ENCODE peak calls at places on chromosomes 16 and 17, in eight cellular contexts. One of them, this sample, is unnamed.

GRCh38 chr16:27286446-27286845 is 17.9 kb upstream of the NSMCE1 start:
- ATAC-seq in GM12878: no peak
- ATAC-seq in activated naive CD8-positive, alpha-beta T cell treated with anti-CD3 and anti-CD28 coated beads, Interleukin-2, amount 10 ng/mL, durations not matched to agents 7 days and 5 days: no peak
- ATAC-seq in activated T-cell treated with anti-CD3 and anti-CD28 coated beads, Interleukin-2, amount 50 U/mL, for 72 hours: no peak
- ATAC-seq in right cardiac atrium: peak; percentile 97
- ATAC-seq in heart right ventricle: peak; percentile 88
- ATAC-seq in activated B cell treated with CpG ODN at 0.5 μM for 24 hours: no peak
- ATAC-seq in central memory CD8-positive, alpha-beta T cell: no peak
- ATAC-seq in this sample: no peak

GRCh38 chr16:57318240-57318970 is 33.9 kb upstream of the PLLP start:
- ATAC-seq in activated T-cell treated with anti-CD3 and anti-CD28 coated beads, Interleukin-2, amount 50 U/mL, for 72 hours: no peak
- ATAC-seq in heart right ventricle: peak; percentile 59
- ATAC-seq in GM12878: no peak
- ATAC-seq in right cardiac atrium: no peak
- ATAC-seq in central memory CD8-positive, alpha-beta T cell: no peak
- ATAC-seq in activated B cell treated with CpG ODN at 0.5 μM for 24 hours: no peak
- ATAC-seq in activated naive CD8-positive, alpha-beta T cell treated with anti-CD3 and anti-CD28 coated beads, Interleukin-2, amount 10 ng/mL, durations not matched to agents 7 days and 5 days: no peak
- ATAC-seq in this sample: no peak

GRCh38 chr16:2278956-2279800 is 11.3 kb upstream of the RNPS1 start:
- ATAC-seq in right cardiac atrium: no peak
- ATAC-seq in activated T-cell treated with anti-CD3 and anti-CD28 coated beads, Interleukin-2, amount 50 U/mL, for 72 hours: no peak
- ATAC-seq in heart right ventricle: no peak
- ATAC-seq in central memory CD8-positive, alpha-beta T cell: no peak
- ATAC-seq in GM12878: no peak
- ATAC-seq in activated B cell treated with CpG ODN at 0.5 μM for 24 hours: no peak
- ATAC-seq in activated naive CD8-positive, alpha-beta T cell treated with anti-CD3 and anti-CD28 coated beads, Interleukin-2, amount 10 ng/mL, durations not matched to agents 7 days and 5 days: no peak
- ATAC-seq in this sample: no peak

GRCh38 chr16:75080205-75081029 is 36.2 kb downstream of the LDHD start:
- ATAC-seq in activated T-cell treated with anti-CD3 and anti-CD28 coated beads, Interleukin-2, amount 50 U/mL, for 72 hours: no peak
- ATAC-seq in heart right ventricle: no peak
- ATAC-seq in central memory CD8-positive, alpha-beta T cell: no peak
- ATAC-seq in activated naive CD8-positive, alpha-beta T cell treated with anti-CD3 and anti-CD28 coated beads, Interleukin-2, amount 10 ng/mL, durations not matched to agents 7 days and 5 days: no peak
- ATAC-seq in right cardiac atrium: no peak
- ATAC-seq in activated B cell treated with CpG ODN at 0.5 μM for 24 hours: no peak
- ATAC-seq in GM12878: no peak
- ATAC-seq in this sample: no peak

GRCh38 chr17:17818088-17818526 is 18.7 kb downstream of the SREBF1 start:
- ATAC-seq in activated T-cell treated with anti-CD3 and anti-CD28 coated beads, Interleukin-2, amount 50 U/mL, for 72 hours: no peak
- ATAC-seq in GM12878: peak; percentile 40
- ATAC-seq in right cardiac atrium: no peak
- ATAC-seq in central memory CD8-positive, alpha-beta T cell: no peak
- ATAC-seq in activated B cell treated with CpG ODN at 0.5 μM for 24 hours: peak; percentile 25
- ATAC-seq in activated naive CD8-positive, alpha-beta T cell treated with anti-CD3 and anti-CD28 coated beads, Interleukin-2, amount 10 ng/mL, durations not matched to agents 7 days and 5 days: no peak
- ATAC-seq in heart right ventricle: peak; percentile 14
- ATAC-seq in this sample: no peak

GRCh38 chr16:57260294-57260929 is 15.4 kb downstream of the ARL2BP start:
- ATAC-seq in activated T-cell treated with anti-CD3 and anti-CD28 coated beads, Interleukin-2, amount 50 U/mL, for 72 hours: peak; percentile 47
- ATAC-seq in central memory CD8-positive, alpha-beta T cell: peak; percentile 40
- ATAC-seq in activated naive CD8-positive, alpha-beta T cell treated with anti-CD3 and anti-CD28 coated beads, Interleukin-2, amount 10 ng/mL, durations not matched to agents 7 days and 5 days: peak; percentile 62
- ATAC-seq in heart right ventricle: peak; percentile 67
- ATAC-seq in right cardiac atrium: peak; percentile 76
- ATAC-seq in GM12878: peak; percentile 90
- ATAC-seq in activated B cell treated with CpG ODN at 0.5 μM for 24 hours: peak; percentile 52
- ATAC-seq in this sample: peak; percentile 60

GRCh38 chr17:56593073-56593740 is at the start of gene NOG:
- ATAC-seq in activated naive CD8-positive, alpha-beta T cell treated with anti-CD3 and anti-CD28 coated beads, Interleukin-2, amount 10 ng/mL, durations not matched to agents 7 days and 5 days: peak; percentile 28
- ATAC-seq in GM12878: peak; percentile 49
- ATAC-seq in heart right ventricle: peak; percentile 59
- ATAC-seq in activated B cell treated with CpG ODN at 0.5 μM for 24 hours: peak; percentile 29
- ATAC-seq in right cardiac atrium: peak; percentile 71
- ATAC-seq in central memory CD8-positive, alpha-beta T cell: peak; percentile 37
- ATAC-seq in activated T-cell treated with anti-CD3 and anti-CD28 coated beads, Interleukin-2, amount 50 U/mL, for 72 hours: peak; percentile 46
- ATAC-seq in this sample: peak; percentile 59

GRCh38 chr17:81222620-81222905 is 202 bp downstream of the CEP131 start:
- ATAC-seq in right cardiac atrium: peak; percentile 6
- ATAC-seq in activated B cell treated with CpG ODN at 0.5 μM for 24 hours: no peak
- ATAC-seq in activated naive CD8-positive, alpha-beta T cell treated with anti-CD3 and anti-CD28 coated beads, Interleukin-2, amount 10 ng/mL, durations not matched to agents 7 days and 5 days: no peak
- ATAC-seq in GM12878: no peak
- ATAC-seq in central memory CD8-positive, alpha-beta T cell: no peak
- ATAC-seq in activated T-cell treated with anti-CD3 and anti-CD28 coated beads, Interleukin-2, amount 50 U/mL, for 72 hours: no peak
- ATAC-seq in heart right ventricle: no peak
- ATAC-seq in this sample: peak; percentile 0

GRCh38 chr17:12046786-12047185 is 26.1 kb downstream of the MAP2K4 start:
- ATAC-seq in heart right ventricle: no peak
- ATAC-seq in activated B cell treated with CpG ODN at 0.5 μM for 24 hours: no peak
- ATAC-seq in activated naive CD8-positive, alpha-beta T cell treated with anti-CD3 and anti-CD28 coated beads, Interleukin-2, amount 10 ng/mL, durations not matched to agents 7 days and 5 days: no peak
- ATAC-seq in right cardiac atrium: no peak
- ATAC-seq in activated T-cell treated with anti-CD3 and anti-CD28 coated beads, Interleukin-2, amount 50 U/mL, for 72 hours: no peak
- ATAC-seq in GM12878: no peak
- ATAC-seq in central memory CD8-positive, alpha-beta T cell: no peak
- ATAC-seq in this sample: no peak

GRCh38 chr17:14334261-14334860 is 33.5 kb downstream of the HS3ST3B1 start:
- ATAC-seq in GM12878: no peak
- ATAC-seq in heart right ventricle: no peak
- ATAC-seq in right cardiac atrium: peak; percentile 62
- ATAC-seq in activated B cell treated with CpG ODN at 0.5 μM for 24 hours: no peak
- ATAC-seq in activated naive CD8-positive, alpha-beta T cell treated with anti-CD3 and anti-CD28 coated beads, Interleukin-2, amount 10 ng/mL, durations not matched to agents 7 days and 5 days: no peak
- ATAC-seq in activated T-cell treated with anti-CD3 and anti-CD28 coated beads, Interleukin-2, amount 50 U/mL, for 72 hours: no peak
- ATAC-seq in central memory CD8-positive, alpha-beta T cell: no peak
- ATAC-seq in this sample: no peak

GRCh38 chr17:6580628-6581027 is 24.3 kb upstream of the PITPNM3 start:
- ATAC-seq in central memory CD8-positive, alpha-beta T cell: no peak
- ATAC-seq in heart right ventricle: no peak
- ATAC-seq in GM12878: no peak
- ATAC-seq in activated B cell treated with CpG ODN at 0.5 μM for 24 hours: no peak
- ATAC-seq in activated T-cell treated with anti-CD3 and anti-CD28 coated beads, Interleukin-2, amount 50 U/mL, for 72 hours: no peak
- ATAC-seq in activated naive CD8-positive, alpha-beta T cell treated with anti-CD3 and anti-CD28 coated beads, Interleukin-2, amount 10 ng/mL, durations not matched to agents 7 days and 5 days: no peak
- ATAC-seq in right cardiac atrium: no peak
- ATAC-seq in this sample: no peak

GRCh38 chr17:63196772-63197335 is 230.8 kb downstream of the TANC2 start:
- ATAC-seq in activated naive CD8-positive, alpha-beta T cell treated with anti-CD3 and anti-CD28 coated beads, Interleukin-2, amount 10 ng/mL, durations not matched to agents 7 days and 5 days: no peak
- ATAC-seq in GM12878: peak; percentile 72
- ATAC-seq in activated T-cell treated with anti-CD3 and anti-CD28 coated beads, Interleukin-2, amount 50 U/mL, for 72 hours: no peak
- ATAC-seq in central memory CD8-positive, alpha-beta T cell: peak; percentile 28
- ATAC-seq in activated B cell treated with CpG ODN at 0.5 μM for 24 hours: peak; percentile 52
- ATAC-seq in right cardiac atrium: no peak
- ATAC-seq in heart right ventricle: no peak
- ATAC-seq in this sample: no peak

GRCh38 chr16:50699345-50700159 is 6.1 kb downstream of the NOD2 start:
- ATAC-seq in activated T-cell treated with anti-CD3 and anti-CD28 coated beads, Interleukin-2, amount 50 U/mL, for 72 hours: peak; percentile 81
- ATAC-seq in central memory CD8-positive, alpha-beta T cell: peak; percentile 50
- ATAC-seq in activated B cell treated with CpG ODN at 0.5 μM for 24 hours: no peak
- ATAC-seq in right cardiac atrium: no peak
- ATAC-seq in activated naive CD8-positive, alpha-beta T cell treated with anti-CD3 and anti-CD28 coated beads, Interleukin-2, amount 10 ng/mL, durations not matched to agents 7 days and 5 days: no peak
- ATAC-seq in GM12878: no peak
- ATAC-seq in heart right ventricle: no peak
- ATAC-seq in this sample: peak; percentile 62

GRCh38 chr17:7495906-7496434 is 11.8 kb downstream of the POLR2A start:
- ATAC-seq in activated naive CD8-positive, alpha-beta T cell treated with anti-CD3 and anti-CD28 coated beads, Interleukin-2, amount 10 ng/mL, durations not matched to agents 7 days and 5 days: no peak
- ATAC-seq in activated B cell treated with CpG ODN at 0.5 μM for 24 hours: no peak
- ATAC-seq in right cardiac atrium: peak; percentile 10
- ATAC-seq in central memory CD8-positive, alpha-beta T cell: no peak
- ATAC-seq in heart right ventricle: peak; percentile 62
- ATAC-seq in GM12878: no peak
- ATAC-seq in activated T-cell treated with anti-CD3 and anti-CD28 coated beads, Interleukin-2, amount 50 U/mL, for 72 hours: no peak
- ATAC-seq in this sample: no peak

GRCh38 chr17:46771601-46772012 is 46.9 kb downstream of the WNT3 start:
- ATAC-seq in activated B cell treated with CpG ODN at 0.5 μM for 24 hours: peak; percentile 59
- ATAC-seq in activated naive CD8-positive, alpha-beta T cell treated with anti-CD3 and anti-CD28 coated beads, Interleukin-2, amount 10 ng/mL, durations not matched to agents 7 days and 5 days: peak; percentile 11
- ATAC-seq in heart right ventricle: no peak
- ATAC-seq in central memory CD8-positive, alpha-beta T cell: no peak
- ATAC-seq in activated T-cell treated with anti-CD3 and anti-CD28 coated beads, Interleukin-2, amount 50 U/mL, for 72 hours: peak; percentile 55
- ATAC-seq in GM12878: no peak
- ATAC-seq in right cardiac atrium: no peak
- ATAC-seq in this sample: peak; percentile 38

GRCh38 chr17:3513305-3514035 is 37.7 kb downstream of the ASPA start:
- ATAC-seq in right cardiac atrium: peak; percentile 23
- ATAC-seq in activated naive CD8-positive, alpha-beta T cell treated with anti-CD3 and anti-CD28 coated beads, Interleukin-2, amount 10 ng/mL, durations not matched to agents 7 days and 5 days: no peak
- ATAC-seq in activated T-cell treated with anti-CD3 and anti-CD28 coated beads, Interleukin-2, amount 50 U/mL, for 72 hours: no peak
- ATAC-seq in heart right ventricle: peak; percentile 24
- ATAC-seq in activated B cell treated with CpG ODN at 0.5 μM for 24 hours: no peak
- ATAC-seq in GM12878: no peak
- ATAC-seq in central memory CD8-positive, alpha-beta T cell: no peak
- ATAC-seq in this sample: no peak

GRCh38 chr16:50323335-50324011 is 45.3 kb downstream of the BRD7 start:
- ATAC-seq in activated naive CD8-positive, alpha-beta T cell treated with anti-CD3 and anti-CD28 coated beads, Interleukin-2, amount 10 ng/mL, durations not matched to agents 7 days and 5 days: no peak
- ATAC-seq in central memory CD8-positive, alpha-beta T cell: no peak
- ATAC-seq in heart right ventricle: no peak
- ATAC-seq in activated B cell treated with CpG ODN at 0.5 μM for 24 hours: no peak
- ATAC-seq in activated T-cell treated with anti-CD3 and anti-CD28 coated beads, Interleukin-2, amount 50 U/mL, for 72 hours: no peak
- ATAC-seq in right cardiac atrium: no peak
- ATAC-seq in GM12878: no peak
- ATAC-seq in this sample: no peak

GRCh38 chr16:89918453-89919347 is at the start of gene MC1R:
- ATAC-seq in activated B cell treated with CpG ODN at 0.5 μM for 24 hours: peak; percentile 29
- ATAC-seq in activated T-cell treated with anti-CD3 and anti-CD28 coated beads, Interleukin-2, amount 50 U/mL, for 72 hours: peak; percentile 13
- ATAC-seq in GM12878: peak; percentile 53
- ATAC-seq in right cardiac atrium: peak; percentile 4
- ATAC-seq in heart right ventricle: peak; percentile 4
- ATAC-seq in central memory CD8-positive, alpha-beta T cell: peak; percentile 16
- ATAC-seq in activated naive CD8-positive, alpha-beta T cell treated with anti-CD3 and anti-CD28 coated beads, Interleukin-2, amount 10 ng/mL, durations not matched to agents 7 days and 5 days: peak; percentile 15
- ATAC-seq in this sample: peak; percentile 53

GRCh38 chr17:72139213-72139612 is 18.4 kb downstream of the SOX9 start:
- ATAC-seq in right cardiac atrium: no peak
- ATAC-seq in activated T-cell treated with anti-CD3 and anti-CD28 coated beads, Interleukin-2, amount 50 U/mL, for 72 hours: no peak
- ATAC-seq in activated B cell treated with CpG ODN at 0.5 μM for 24 hours: no peak
- ATAC-seq in GM12878: no peak
- ATAC-seq in activated naive CD8-positive, alpha-beta T cell treated with anti-CD3 and anti-CD28 coated beads, Interleukin-2, amount 10 ng/mL, durations not matched to agents 7 days and 5 days: no peak
- ATAC-seq in central memory CD8-positive, alpha-beta T cell: no peak
- ATAC-seq in heart right ventricle: no peak
- ATAC-seq in this sample: no peak

GRCh38 chr16:81996664-81997529 is 14.4 kb downstream of the SDR42E1 start:
- ATAC-seq in right cardiac atrium: peak; percentile 58
- ATAC-seq in activated naive CD8-positive, alpha-beta T cell treated with anti-CD3 and anti-CD28 coated beads, Interleukin-2, amount 10 ng/mL, durations not matched to agents 7 days and 5 days: no peak
- ATAC-seq in GM12878: no peak
- ATAC-seq in activated T-cell treated with anti-CD3 and anti-CD28 coated beads, Interleukin-2, amount 50 U/mL, for 72 hours: no peak
- ATAC-seq in activated B cell treated with CpG ODN at 0.5 μM for 24 hours: no peak
- ATAC-seq in heart right ventricle: peak; percentile 38
- ATAC-seq in central memory CD8-positive, alpha-beta T cell: no peak
- ATAC-seq in this sample: no peak

GRCh38 chr16:66324785-66325184 is 41.7 kb upstream of the CDH5 start:
- ATAC-seq in activated B cell treated with CpG ODN at 0.5 μM for 24 hours: no peak
- ATAC-seq in GM12878: peak; percentile 76
- ATAC-seq in central memory CD8-positive, alpha-beta T cell: no peak
- ATAC-seq in activated T-cell treated with anti-CD3 and anti-CD28 coated beads, Interleukin-2, amount 50 U/mL, for 72 hours: no peak
- ATAC-seq in heart right ventricle: no peak
- ATAC-seq in right cardiac atrium: no peak
- ATAC-seq in activated naive CD8-positive, alpha-beta T cell treated with anti-CD3 and anti-CD28 coated beads, Interleukin-2, amount 10 ng/mL, durations not matched to agents 7 days and 5 days: no peak
- ATAC-seq in this sample: no peak

GRCh38 chr17:20171741-20172377 is 162.7 kb downstream of the SPECC1 start:
- ATAC-seq in heart right ventricle: no peak
- ATAC-seq in activated B cell treated with CpG ODN at 0.5 μM for 24 hours: no peak
- ATAC-seq in right cardiac atrium: no peak
- ATAC-seq in activated naive CD8-positive, alpha-beta T cell treated with anti-CD3 and anti-CD28 coated beads, Interleukin-2, amount 10 ng/mL, durations not matched to agents 7 days and 5 days: no peak
- ATAC-seq in GM12878: no peak
- ATAC-seq in central memory CD8-positive, alpha-beta T cell: no peak
- ATAC-seq in activated T-cell treated with anti-CD3 and anti-CD28 coated beads, Interleukin-2, amount 50 U/mL, for 72 hours: no peak
- ATAC-seq in this sample: no peak

GRCh38 chr16:71526111-71526998 is at the start of gene CHST4:
- ATAC-seq in GM12878: peak; percentile 74
- ATAC-seq in central memory CD8-positive, alpha-beta T cell: no peak
- ATAC-seq in heart right ventricle: no peak
- ATAC-seq in activated naive CD8-positive, alpha-beta T cell treated with anti-CD3 and anti-CD28 coated beads, Interleukin-2, amount 10 ng/mL, durations not matched to agents 7 days and 5 days: no peak
- ATAC-seq in right cardiac atrium: peak; percentile 73
- ATAC-seq in activated B cell treated with CpG ODN at 0.5 μM for 24 hours: no peak
- ATAC-seq in activated T-cell treated with anti-CD3 and anti-CD28 coated beads, Interleukin-2, amount 50 U/mL, for 72 hours: peak; percentile 25
- ATAC-seq in this sample: peak; percentile 58

GRCh38 chr17:73901661-73902415 is 257.6 kb upstream of the SDK2 start:
- ATAC-seq in central memory CD8-positive, alpha-beta T cell: no peak
- ATAC-seq in heart right ventricle: peak; percentile 74
- ATAC-seq in activated B cell treated with CpG ODN at 0.5 μM for 24 hours: no peak
- ATAC-seq in GM12878: no peak
- ATAC-seq in activated T-cell treated with anti-CD3 and anti-CD28 coated beads, Interleukin-2, amount 50 U/mL, for 72 hours: peak; percentile 15
- ATAC-seq in right cardiac atrium: peak; percentile 90
- ATAC-seq in activated naive CD8-positive, alpha-beta T cell treated with anti-CD3 and anti-CD28 coated beads, Interleukin-2, amount 10 ng/mL, durations not matched to agents 7 days and 5 days: no peak
- ATAC-seq in this sample: peak; percentile 37

GRCh38 chr17:72890711-72891110 is 201.8 kb downstream of the SLC39A11 start:
- ATAC-seq in GM12878: no peak
- ATAC-seq in activated B cell treated with CpG ODN at 0.5 μM for 24 hours: no peak
- ATAC-seq in heart right ventricle: no peak
- ATAC-seq in central memory CD8-positive, alpha-beta T cell: no peak
- ATAC-seq in activated T-cell treated with anti-CD3 and anti-CD28 coated beads, Interleukin-2, amount 50 U/mL, for 72 hours: no peak
- ATAC-seq in activated naive CD8-positive, alpha-beta T cell treated with anti-CD3 and anti-CD28 coated beads, Interleukin-2, amount 10 ng/mL, durations not matched to agents 7 days and 5 days: no peak
- ATAC-seq in right cardiac atrium: no peak
- ATAC-seq in this sample: no peak

GRCh38 chr17:48113201-48113676 is 5.7 kb downstream of the SNX11 start:
- ATAC-seq in right cardiac atrium: no peak
- ATAC-seq in activated T-cell treated with anti-CD3 and anti-CD28 coated beads, Interleukin-2, amount 50 U/mL, for 72 hours: peak; percentile 78
- ATAC-seq in activated B cell treated with CpG ODN at 0.5 μM for 24 hours: no peak
- ATAC-seq in activated naive CD8-positive, alpha-beta T cell treated with anti-CD3 and anti-CD28 coated beads, Interleukin-2, amount 10 ng/mL, durations not matched to agents 7 days and 5 days: peak; percentile 95
- ATAC-seq in GM12878: peak; percentile 55
- ATAC-seq in heart right ventricle: peak; percentile 55
- ATAC-seq in central memory CD8-positive, alpha-beta T cell: peak; percentile 81
- ATAC-seq in this sample: peak; percentile 47

GRCh38 chr16:68764866-68765265 is 27.8 kb downstream of the CDH1 start:
- ATAC-seq in activated B cell treated with CpG ODN at 0.5 μM for 24 hours: no peak
- ATAC-seq in central memory CD8-positive, alpha-beta T cell: peak; percentile 43
- ATAC-seq in right cardiac atrium: no peak
- ATAC-seq in activated naive CD8-positive, alpha-beta T cell treated with anti-CD3 and anti-CD28 coated beads, Interleukin-2, amount 10 ng/mL, durations not matched to agents 7 days and 5 days: no peak
- ATAC-seq in activated T-cell treated with anti-CD3 and anti-CD28 coated beads, Interleukin-2, amount 50 U/mL, for 72 hours: peak; percentile 57
- ATAC-seq in heart right ventricle: no peak
- ATAC-seq in GM12878: peak; percentile 6
- ATAC-seq in this sample: no peak

GRCh38 chr17:4009164-4009785 is 45.0 kb upstream of the ATP2A3 start:
- ATAC-seq in activated B cell treated with CpG ODN at 0.5 μM for 24 hours: no peak
- ATAC-seq in heart right ventricle: no peak
- ATAC-seq in GM12878: no peak
- ATAC-seq in right cardiac atrium: peak; percentile 27
- ATAC-seq in central memory CD8-positive, alpha-beta T cell: no peak
- ATAC-seq in activated T-cell treated with anti-CD3 and anti-CD28 coated beads, Interleukin-2, amount 50 U/mL, for 72 hours: no peak
- ATAC-seq in activated naive CD8-positive, alpha-beta T cell treated with anti-CD3 and anti-CD28 coated beads, Interleukin-2, amount 10 ng/mL, durations not matched to agents 7 days and 5 days: no peak
- ATAC-seq in this sample: no peak

GRCh38 chr16:85528528-85529387 is 84.4 kb upstream of the GSE1 start:
- ATAC-seq in GM12878: peak; percentile 84
- ATAC-seq in central memory CD8-positive, alpha-beta T cell: no peak
- ATAC-seq in activated naive CD8-positive, alpha-beta T cell treated with anti-CD3 and anti-CD28 coated beads, Interleukin-2, amount 10 ng/mL, durations not matched to agents 7 days and 5 days: peak; percentile 25
- ATAC-seq in activated B cell treated with CpG ODN at 0.5 μM for 24 hours: peak; percentile 60
- ATAC-seq in heart right ventricle: no peak
- ATAC-seq in activated T-cell treated with anti-CD3 and anti-CD28 coated beads, Interleukin-2, amount 50 U/mL, for 72 hours: peak; percentile 36
- ATAC-seq in right cardiac atrium: no peak
- ATAC-seq in this sample: no peak

GRCh38 chr16:12144355-12144754 is 167.8 kb downstream of the SNX29 start:
- ATAC-seq in activated T-cell treated with anti-CD3 and anti-CD28 coated beads, Interleukin-2, amount 50 U/mL, for 72 hours: no peak
- ATAC-seq in right cardiac atrium: no peak
- ATAC-seq in GM12878: no peak
- ATAC-seq in central memory CD8-positive, alpha-beta T cell: no peak
- ATAC-seq in activated naive CD8-positive, alpha-beta T cell treated with anti-CD3 and anti-CD28 coated beads, Interleukin-2, amount 10 ng/mL, durations not matched to agents 7 days and 5 days: no peak
- ATAC-seq in heart right ventricle: no peak
- ATAC-seq in activated B cell treated with CpG ODN at 0.5 μM for 24 hours: no peak
- ATAC-seq in this sample: no peak

This sample was measured in stimulated activated memory B cell treated with anti-CD40 and anti-IgM and Interleukin-4, amounts not matched to agents 10 μg/mL and 1 μg/mL and 100 μg/mL, for 72 hours.